ENCODE peak calls at places on chromosomes 7 and 10, in four cellular contexts. One of them, this sample, is unnamed.

GRCh38 chr7:148289630-148290029 is 300.9 kb upstream of the C7orf33 start:
- DNase-seq in OCI-LY7: no peak
- DNase-seq in astrocyte: no peak
- DNase-seq in epithelial cell of esophagus: peak
- DNase-seq in this sample: peak

GRCh38 chr10:109899578-109900355 is 23.5 kb downstream of the XPNPEP1 start:
- DNase-seq in OCI-LY7: no peak
- DNase-seq in astrocyte: peak
- DNase-seq in epithelial cell of esophagus: no peak
- DNase-seq in this sample: no peak

GRCh38 chr10:61750943-61751471 is 88.3 kb downstream of the CABCOCO1 start:
- DNase-seq in OCI-LY7: peak
- DNase-seq in astrocyte: peak
- DNase-seq in epithelial cell of esophagus: peak
- DNase-seq in this sample: peak

GRCh38 chr10:20058135-20058534 is 241.9 kb downstream of the PLXDC2 start:
- DNase-seq in OCI-LY7: no peak
- DNase-seq in astrocyte: no peak
- DNase-seq in epithelial cell of esophagus: no peak
- DNase-seq in this sample: no peak

GRCh38 chr7:24477807-24478655 is 95.2 kb upstream of the PALS2 start:
- DNase-seq in OCI-LY7: no peak
- DNase-seq in astrocyte: peak
- DNase-seq in epithelial cell of esophagus: peak
- DNase-seq in this sample: no peak

GRCh38 chr7:97020601-97021442 is 3.8 kb downstream of the DLX5 start:
- DNase-seq in OCI-LY7: no peak
- DNase-seq in astrocyte: no peak
- DNase-seq in epithelial cell of esophagus: no peak
- DNase-seq in this sample: no peak

GRCh38 chr10:22268503-22268902 is 47.7 kb upstream of the COMMD3 start:
- DNase-seq in OCI-LY7: no peak
- DNase-seq in astrocyte: no peak
- DNase-seq in epithelial cell of esophagus: no peak
- DNase-seq in this sample: no peak

GRCh38 chr7:1844336-1844955 is 174.4 kb downstream of the ELFN1 start:
- DNase-seq in OCI-LY7: no peak
- DNase-seq in astrocyte: no peak
- DNase-seq in epithelial cell of esophagus: no peak
- DNase-seq in this sample: no peak

GRCh38 chr10:125707852-125708468 is 11.5 kb upstream of the EDRF1 start:
- DNase-seq in OCI-LY7: no peak
- DNase-seq in astrocyte: peak
- DNase-seq in epithelial cell of esophagus: peak
- DNase-seq in this sample: no peak

GRCh38 chr7:18844735-18845134 is 272.7 kb downstream of the TWIST1 start:
- DNase-seq in OCI-LY7: no peak
- DNase-seq in astrocyte: no peak
- DNase-seq in epithelial cell of esophagus: no peak
- DNase-seq in this sample: no peak

GRCh38 chr7:151081170-151082101 is 827 bp upstream of the FASTK start:
- DNase-seq in OCI-LY7: no peak
- DNase-seq in astrocyte: no peak
- DNase-seq in epithelial cell of esophagus: peak
- DNase-seq in this sample: no peak

GRCh38 chr7:79713281-79713680 is 259.8 kb upstream of the MAGI2 start:
- DNase-seq in OCI-LY7: no peak
- DNase-seq in astrocyte: no peak
- DNase-seq in epithelial cell of esophagus: no peak
- DNase-seq in this sample: no peak

GRCh38 chr10:32346134-32346550 is 816 bp downstream of the EPC1 start:
- DNase-seq in OCI-LY7: peak
- DNase-seq in astrocyte: peak
- DNase-seq in epithelial cell of esophagus: peak
- DNase-seq in this sample: peak

GRCh38 chr10:77582710-77583115 is 54.9 kb downstream of the KCNMA1 start:
- DNase-seq in OCI-LY7: no peak
- DNase-seq in astrocyte: peak
- DNase-seq in epithelial cell of esophagus: peak
- DNase-seq in this sample: no peak

GRCh38 chr10:32151876-32152275 is 95.7 kb upstream of the KIF5B start:
- DNase-seq in OCI-LY7: no peak
- DNase-seq in astrocyte: no peak
- DNase-seq in epithelial cell of esophagus: peak
- DNase-seq in this sample: no peak

DNA sequence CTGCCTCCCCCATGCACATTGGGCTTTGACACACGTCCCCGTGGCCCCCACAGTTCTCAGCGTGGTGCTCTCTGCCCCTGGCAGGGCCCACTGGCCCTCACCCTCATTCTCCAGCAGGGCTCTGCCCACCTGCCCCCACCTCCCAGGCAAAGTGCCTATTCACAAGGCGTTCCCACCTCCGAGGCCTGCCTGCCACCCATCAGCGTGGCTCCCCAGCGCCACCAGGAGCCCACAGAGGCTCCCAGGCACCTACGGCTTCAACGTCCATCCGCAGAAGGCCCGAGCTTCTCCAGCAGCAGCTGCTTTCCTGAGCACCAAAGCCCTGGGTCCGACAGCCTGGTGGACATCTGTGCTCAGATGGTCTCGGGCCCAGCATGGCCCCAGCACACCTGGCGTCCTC is 211.8 kb upstream of the PPP2R2D start:
- DNase-seq in OCI-LY7: no peak
- DNase-seq in astrocyte: no peak
- DNase-seq in epithelial cell of esophagus: no peak
- DNase-seq in this sample: no peak
- TF ChIP-seq CTCF in OCI-LY7: no peak
- TF ChIP-seq CTCF in astrocyte: no peak
- TF ChIP-seq CTCF in epithelial cell of esophagus: no peak
- TF ChIP-seq CTCF in this sample: no peak

GRCh38 chr10:79372871-79373270 is 25.6 kb downstream of the PPIF start:
- DNase-seq in OCI-LY7: no peak
- DNase-seq in astrocyte: no peak
- DNase-seq in epithelial cell of esophagus: no peak
- DNase-seq in this sample: no peak

GRCh38 chr10:79376078-79376628 is 28.9 kb downstream of the PPIF start:
- DNase-seq in OCI-LY7: no peak
- DNase-seq in astrocyte: no peak
- DNase-seq in epithelial cell of esophagus: no peak
- DNase-seq in this sample: no peak

GRCh38 chr10:79376751-79377556 is 29.7 kb downstream of the PPIF start:
- DNase-seq in OCI-LY7: no peak
- DNase-seq in astrocyte: no peak
- DNase-seq in epithelial cell of esophagus: no peak
- DNase-seq in this sample: no peak

GRCh38 chr10:79375321-79376077 is 28.2 kb downstream of the PPIF start:
- DNase-seq in OCI-LY7: no peak
- DNase-seq in astrocyte: peak
- DNase-seq in epithelial cell of esophagus: peak
- DNase-seq in this sample: no peak

GRCh38 chr10:79374312-79375191 is 27.3 kb downstream of the PPIF start:
- DNase-seq in OCI-LY7: peak
- DNase-seq in astrocyte: peak
- DNase-seq in epithelial cell of esophagus: peak
- DNase-seq in this sample: peak
- TF ChIP-seq CTCF in OCI-LY7: peak
- TF ChIP-seq CTCF in astrocyte: peak
- TF ChIP-seq CTCF in epithelial cell of esophagus: peak
- TF ChIP-seq CTCF in this sample: peak

DNA sequence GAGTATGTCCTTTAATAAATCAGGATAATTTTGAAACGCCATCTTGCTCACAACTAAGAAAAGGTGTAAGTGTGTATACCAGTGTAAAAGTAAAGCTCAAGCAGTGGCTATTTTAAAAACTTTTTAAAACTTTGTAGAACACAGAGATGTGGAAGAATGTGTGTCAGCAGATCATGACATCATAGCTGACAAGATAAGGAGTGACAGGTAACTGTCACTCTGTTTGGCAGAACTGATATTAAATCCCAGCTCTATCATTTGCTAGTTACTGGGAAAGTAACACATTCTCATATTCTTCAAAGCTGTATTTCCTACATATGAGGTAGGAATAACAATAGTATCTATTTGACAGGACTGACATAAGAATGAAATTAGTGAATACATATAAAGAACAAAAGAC is 63.9 kb upstream of the RNF148 start:
- DNase-seq in OCI-LY7: no peak
- DNase-seq in astrocyte: no peak
- DNase-seq in epithelial cell of esophagus: no peak
- DNase-seq in this sample: no peak
- TF ChIP-seq CTCF in OCI-LY7: no peak
- TF ChIP-seq CTCF in astrocyte: no peak
- TF ChIP-seq CTCF in epithelial cell of esophagus: no peak
- TF ChIP-seq CTCF in this sample: no peak

GRCh38 chr7:63008366-63008765 is 990.3 kb upstream of the ZNF722 start:
- DNase-seq in OCI-LY7: no peak
- DNase-seq in astrocyte: no peak
- DNase-seq in epithelial cell of esophagus: no peak
- DNase-seq in this sample: no peak
- TF ChIP-seq CTCF in OCI-LY7: peak
- TF ChIP-seq CTCF in astrocyte: no peak
- TF ChIP-seq CTCF in epithelial cell of esophagus: no peak
- TF ChIP-seq CTCF in this sample: no peak

DNA sequence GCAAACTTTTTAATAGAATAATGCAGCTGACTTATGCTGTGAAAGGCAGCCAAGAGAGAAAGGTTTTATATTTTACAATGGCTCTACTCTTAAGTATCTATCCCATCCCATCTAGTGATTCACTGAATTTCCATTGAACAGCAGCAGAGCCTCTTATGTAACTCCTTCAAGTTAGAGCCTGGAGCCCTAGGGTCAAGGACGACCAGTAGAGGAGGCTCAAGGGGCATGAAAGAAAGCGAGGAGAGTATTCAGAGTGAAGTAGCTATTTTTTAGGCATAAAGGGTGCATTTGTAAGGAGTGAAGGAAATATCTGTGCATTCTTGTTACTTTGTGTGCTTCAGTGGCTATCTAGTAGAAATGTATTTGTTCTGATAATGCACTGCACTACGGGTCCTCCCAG is 180.2 kb upstream of the TPK1 start:
- DNase-seq in OCI-LY7: peak
- DNase-seq in astrocyte: no peak
- DNase-seq in epithelial cell of esophagus: peak
- DNase-seq in this sample: no peak
- TF ChIP-seq CTCF in OCI-LY7: peak
- TF ChIP-seq CTCF in astrocyte: no peak
- TF ChIP-seq CTCF in epithelial cell of esophagus: peak
- TF ChIP-seq CTCF in this sample: no peak

GRCh38 chr10:92697663-92698511 is 8.1 kb downstream of the HHEX start:
- DNase-seq in OCI-LY7: no peak
- DNase-seq in astrocyte: no peak
- DNase-seq in epithelial cell of esophagus: no peak
- DNase-seq in this sample: peak

GRCh38 chr10:92696606-92697383 is 7.0 kb downstream of the HHEX start:
- DNase-seq in OCI-LY7: no peak
- DNase-seq in astrocyte: no peak
- DNase-seq in epithelial cell of esophagus: no peak
- DNase-seq in this sample: no peak

GRCh38 chr10:92702301-92702916 is 12.7 kb downstream of the HHEX start:
- DNase-seq in OCI-LY7: peak
- DNase-seq in astrocyte: no peak
- DNase-seq in epithelial cell of esophagus: no peak
- DNase-seq in this sample: no peak

GRCh38 chr10:92699193-92699517 is 9.4 kb downstream of the HHEX start:
- DNase-seq in OCI-LY7: no peak
- DNase-seq in astrocyte: no peak
- DNase-seq in epithelial cell of esophagus: no peak
- DNase-seq in this sample: no peak

GRCh38 chr10:92699518-92700272 is 9.9 kb downstream of the HHEX start:
- DNase-seq in OCI-LY7: no peak
- DNase-seq in astrocyte: no peak
- DNase-seq in epithelial cell of esophagus: peak
- DNase-seq in this sample: no peak
- TF ChIP-seq CTCF in OCI-LY7: no peak
- TF ChIP-seq CTCF in astrocyte: no peak
- TF ChIP-seq CTCF in epithelial cell of esophagus: no peak
- TF ChIP-seq CTCF in this sample: no peak

DNA sequence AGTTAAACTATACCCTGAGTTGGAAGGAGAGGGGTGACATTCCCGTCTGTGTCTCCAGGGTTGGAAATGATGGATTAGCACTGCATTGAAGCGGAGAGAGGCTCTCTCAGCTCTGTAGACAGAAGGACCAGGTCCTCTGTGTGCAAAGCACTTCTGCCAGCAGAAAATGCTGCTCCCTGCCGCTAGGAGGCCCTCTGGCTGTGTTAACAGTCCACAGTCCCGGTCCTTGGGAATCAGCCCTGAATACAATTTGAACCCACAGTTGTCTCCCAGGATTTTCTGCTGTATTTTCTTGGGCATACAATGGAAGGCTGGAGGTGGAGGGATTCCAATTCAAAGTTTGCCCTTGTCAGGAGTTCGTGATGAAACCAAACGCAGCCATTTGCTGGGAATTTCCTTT is 205.1 kb downstream of the GLRX3 start:
- DNase-seq in OCI-LY7: peak
- DNase-seq in astrocyte: no peak
- DNase-seq in epithelial cell of esophagus: no peak
- DNase-seq in this sample: no peak
- TF ChIP-seq CTCF in OCI-LY7: peak
- TF ChIP-seq CTCF in astrocyte: no peak
- TF ChIP-seq CTCF in epithelial cell of esophagus: no peak
- TF ChIP-seq CTCF in this sample: no peak

DNA sequence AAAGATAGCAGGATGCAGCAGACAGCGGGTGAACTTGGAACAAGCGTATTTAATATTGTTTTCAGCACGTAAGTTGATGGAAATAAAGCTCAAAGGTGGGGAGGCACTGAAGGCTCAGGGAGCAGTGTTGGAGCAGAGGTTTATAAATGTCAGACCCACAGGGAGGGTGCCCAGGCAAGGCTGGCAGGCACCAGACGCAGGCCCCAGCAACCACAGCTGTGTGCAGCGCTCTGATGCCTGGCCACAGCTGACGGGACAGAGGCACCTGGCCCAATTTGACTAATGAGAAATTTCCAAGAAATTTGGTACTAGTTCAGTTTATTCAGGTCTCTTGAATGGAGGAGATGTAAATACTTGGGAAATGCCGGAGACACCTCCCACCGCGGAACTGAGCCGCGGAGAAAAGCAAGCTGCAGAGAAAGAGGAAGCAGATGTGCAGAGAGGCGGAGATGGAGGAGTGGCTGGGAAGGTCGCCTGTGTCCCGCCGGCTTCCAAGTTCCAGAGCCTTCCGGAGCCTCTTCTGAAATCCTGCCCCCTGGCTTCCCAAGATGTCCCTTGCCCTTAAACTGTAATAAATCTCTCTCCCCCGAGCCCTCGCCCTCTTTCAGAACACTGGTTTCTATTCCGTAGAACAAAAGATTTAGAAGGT is 38.3 kb upstream of the PLXNA4 start:
- DNase-seq in OCI-LY7: no peak
- DNase-seq in astrocyte: no peak
- DNase-seq in epithelial cell of esophagus: no peak
- DNase-seq in this sample: peak
- TF ChIP-seq CTCF in OCI-LY7: no peak
- TF ChIP-seq CTCF in astrocyte: no peak
- TF ChIP-seq CTCF in epithelial cell of esophagus: no peak
- TF ChIP-seq CTCF in this sample: no peak